ENCODE peak calls at places on chromosomes 11 and 22, in seven cellular contexts. F is IMR-90; J is H7; L is GM23338; S is heart left ventricle; Z is CD8-positive, alpha-beta T cell; I is choroid plexus epithelial cell. H is an unnamed sample.

GRCh38 chr11:68774188-68774585 is 22.9 kb upstream of the TESMIN start:
- DNase-seq in I (no peak), L (no peak), F (no peak), Z (no peak), S (no peak), J (no peak), H (no peak)

GRCh38 chr11:68439355-68440065 is 21.0 kb upstream of the PPP6R3 start:
- DNase-seq in S (no peak), F (no peak), Z (no peak), L (peak; percentile 30), J (peak; percentile 97), I (peak; percentile 37), H (no peak)

GRCh38 chr11:86749861-86750401 is 50.4 kb upstream of the PRSS23 start:
- DNase-seq in S (no peak), Z (no peak), L (no peak), I (no peak), J (no peak), F (no peak), H (no peak)

GRCh38 chr11:82978422-82979099 is 77.0 kb downstream of the DDIAS start:
- DNase-seq in F (peak; percentile 90), J (no peak), L (no peak), Z (no peak), I (peak; percentile 72), S (no peak), H (no peak)

GRCh38 chr11:5421811-5422210 is at the start of gene OR51Q1:
- DNase-seq in L (no peak), Z (no peak), F (no peak), J (no peak), I (no peak), S (no peak), H (no peak)

GRCh38 chr22:37953062-37953436 is 352 bp downstream of the C22orf23 start:
- DNase-seq in L (no peak), Z (no peak), S (no peak), F (no peak), I (no peak), J (peak; percentile 62), H (no peak)

GRCh38 chr22:48940266-48940987 is 887.2 kb downstream of the BRD1 start:
- DNase-seq in S (no peak), Z (no peak), J (peak; percentile 30), L (no peak), F (no peak), I (no peak), H (no peak)

GRCh38 chr11:121540627-121541026 is 87.9 kb upstream of the SORL1-AS1 start:
- DNase-seq in F (no peak), I (no peak), S (no peak), Z (no peak), L (no peak), J (no peak), H (no peak)

GRCh38 chr11:134742228-134742612 is 330.2 kb upstream of the B3GAT1 start:
- DNase-seq in S (no peak), I (peak; percentile 81), Z (no peak), J (no peak), L (no peak), F (peak; percentile 63), H (peak; percentile 96)

DNA sequence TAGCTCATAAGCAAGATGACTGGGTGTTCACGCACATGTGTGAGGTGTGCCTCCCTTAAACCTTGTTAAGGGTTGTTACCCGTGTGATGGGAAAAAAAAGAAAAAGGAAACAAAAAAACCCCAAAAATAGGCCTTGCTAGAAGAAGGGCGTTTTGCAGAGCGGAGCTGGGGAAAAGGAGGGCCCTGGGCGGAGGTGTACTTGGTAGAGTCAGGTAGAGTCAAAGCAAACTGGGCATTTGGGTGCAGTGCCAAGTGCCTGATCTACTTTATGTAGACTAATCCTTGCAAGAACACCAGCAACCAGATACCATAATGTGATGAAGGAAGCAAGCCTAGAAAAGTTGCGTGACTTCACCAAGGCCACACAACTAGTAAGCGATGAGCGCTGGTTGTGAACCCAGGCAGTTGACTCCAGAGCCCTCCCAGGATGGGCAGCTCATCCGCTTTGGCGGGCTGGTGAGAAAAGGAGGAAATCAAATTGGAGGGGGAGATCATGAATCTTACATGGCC is 1.2 kb upstream of the TIRAP start:
- DNase-seq in I (no peak), L (no peak), F (no peak), Z (no peak), J (no peak), S (no peak), H (no peak)
- H3K4me3 ChIP-seq in I (no peak overlapping the region), L (peak overlapping the region; percentile 74), F (no peak overlapping the region), Z (no peak overlapping the region), J (no peak overlapping the region), S (peak overlapping the region; percentile 66), H (no peak overlapping the region)

DNA sequence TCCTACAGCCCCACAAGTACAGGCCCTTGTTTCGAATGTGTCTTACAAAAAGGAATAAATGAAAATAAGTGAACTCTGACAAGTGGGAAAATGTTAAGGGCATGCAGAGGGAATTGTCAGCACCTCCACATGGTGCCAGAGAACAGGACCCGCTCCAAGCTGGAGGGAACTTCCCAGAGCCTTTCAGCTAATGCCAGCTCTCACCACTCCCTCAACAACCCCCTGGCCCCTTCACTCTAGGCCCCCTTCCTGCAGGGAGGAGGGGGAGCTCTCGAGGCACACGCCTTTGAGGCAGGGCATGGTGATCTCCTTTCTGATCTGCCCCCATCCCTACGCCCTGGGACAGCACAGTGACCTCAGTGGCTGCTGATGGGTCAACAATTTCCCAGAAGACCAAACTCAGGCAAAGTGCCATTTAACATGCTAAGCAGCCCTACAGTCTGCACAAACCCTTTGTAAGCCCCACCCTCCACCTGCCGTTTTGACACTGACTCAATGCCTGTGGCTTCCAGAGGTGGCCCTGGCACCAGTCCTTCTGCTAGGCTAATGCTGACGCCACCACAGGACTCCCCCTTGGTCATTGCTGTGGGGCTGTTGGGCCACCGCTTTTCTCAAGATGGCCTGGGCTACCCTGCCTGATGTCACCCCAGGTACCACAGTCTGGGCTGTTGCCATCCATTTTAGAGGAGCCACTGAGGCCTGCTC is 12.5 kb upstream of the CHST1 start:
- DNase-seq in S (no peak), L (no peak), F (no peak), J (no peak), I (no peak), Z (no peak), H (no peak)
- H3K4me3 ChIP-seq in S (no peak overlapping the region), L (no peak overlapping the region), F (no peak overlapping the region), J (no peak overlapping the region), I (no peak overlapping the region), Z (no peak overlapping the region), H (no peak overlapping the region)

GRCh38 chr22:50701428-50702154 is 29.0 kb downstream of the SHANK3 start:
- DNase-seq in F (no peak), J (no peak), L (no peak), S (peak; percentile 10), Z (no peak), I (no peak), H (no peak)

GRCh38 chr22:50703726-50704509 is 31.3 kb downstream of the SHANK3 start:
- DNase-seq in L (no peak), F (no peak), I (no peak), S (peak; percentile 16), Z (no peak), J (no peak), H (no peak)

GRCh38 chr22:50702261-50702671 is 29.6 kb downstream of the SHANK3 start:
- DNase-seq in I (no peak), Z (no peak), J (no peak), F (no peak), L (no peak), S (peak; percentile 13), H (peak; percentile 73)

GRCh38 chr22:50704510-50705218 is 32.0 kb downstream of the SHANK3 start:
- DNase-seq in I (no peak), L (no peak), F (no peak), J (peak; percentile 63), S (peak; percentile 19), Z (no peak), H (no peak)

GRCh38 chr22:50702821-50703725 is 30.4 kb downstream of the SHANK3 start:
- DNase-seq in I (no peak), J (no peak), Z (no peak), F (no peak), L (no peak), S (peak; percentile 12), H (no peak)
- H3K4me3 ChIP-seq in I (no peak overlapping the region), J (no peak overlapping the region), Z (no peak overlapping the region), F (no peak overlapping the region), L (no peak overlapping the region), S (no peak overlapping the region), H (no peak overlapping the region)

DNA sequence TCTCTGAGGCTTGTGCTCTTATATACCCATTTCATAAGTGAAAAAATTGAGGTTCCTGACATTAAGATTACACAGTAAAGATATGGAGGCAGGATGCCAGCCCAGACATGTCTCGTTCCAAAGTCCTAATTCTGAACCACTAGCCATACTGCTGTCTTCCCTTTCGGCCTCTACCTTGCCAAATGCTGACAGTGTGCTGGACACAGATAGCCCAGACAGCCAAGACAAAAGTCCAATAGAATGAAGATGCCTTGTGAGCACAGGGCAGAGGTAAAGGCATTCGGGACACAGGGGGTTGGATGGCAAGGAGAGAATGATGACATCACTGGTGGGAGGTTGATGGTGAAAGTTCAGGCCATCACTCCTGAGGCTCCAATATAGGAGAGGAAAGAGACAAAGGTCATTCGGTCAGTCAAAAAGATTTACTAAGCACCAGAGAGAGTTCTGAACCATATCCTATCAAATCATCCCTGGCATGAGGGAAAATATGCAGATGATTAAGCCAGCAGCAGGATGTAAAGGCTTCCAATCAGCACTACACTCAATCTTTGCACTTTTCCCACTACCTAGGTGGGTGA is 174.0 kb upstream of the MTMR2 start:
- DNase-seq in F (peak; percentile 36), L (no peak), J (no peak), I (no peak), S (no peak), Z (no peak), H (no peak)
- H3K4me3 ChIP-seq in F (no peak overlapping the region), L (no peak overlapping the region), J (no peak overlapping the region), I (no peak overlapping the region), S (no peak overlapping the region), Z (no peak overlapping the region), H (no peak overlapping the region)

DNA sequence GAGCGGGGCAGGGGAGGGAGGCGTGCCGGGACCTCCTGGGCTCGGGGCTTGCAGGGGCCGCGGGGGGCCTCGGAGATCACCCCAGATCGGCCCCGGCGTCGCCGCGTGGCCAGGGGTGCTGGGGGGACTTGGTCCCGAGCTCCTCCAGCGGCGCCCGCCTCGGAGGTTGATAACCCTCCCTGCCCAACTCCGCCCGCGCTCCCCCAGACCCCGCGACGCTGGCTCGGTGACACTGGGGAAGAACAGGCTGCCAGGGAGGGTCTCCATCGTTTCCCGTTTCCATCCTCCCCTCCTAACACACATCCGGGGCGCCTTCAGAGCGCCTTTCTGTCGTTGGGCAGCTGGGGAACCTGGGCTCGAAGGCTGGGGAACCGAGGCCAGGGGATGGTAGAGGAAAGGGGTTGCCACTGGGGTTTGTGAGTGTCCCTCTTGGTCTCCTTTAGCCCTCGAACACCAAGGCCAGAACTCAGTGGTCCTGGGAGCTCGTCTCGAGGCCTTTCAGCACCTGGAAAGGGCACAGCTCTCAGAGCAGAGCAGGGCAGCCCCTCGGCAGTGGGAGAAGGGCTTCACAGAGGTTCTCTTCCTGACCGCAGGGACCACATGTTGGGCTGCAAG is 431 bp downstream of the SLC37A2 start:
- DNase-seq in S (no peak), F (no peak), I (no peak), L (peak; percentile 74), Z (no peak), J (peak; percentile 75), H (no peak)
- H3K4me3 ChIP-seq in S (peak overlapping the region; percentile 73), F (peak overlapping the region; percentile 75), I (peak overlapping the region; percentile 65), L (peak overlapping the region; percentile 90), Z (peak overlapping the region; percentile 51), J (peak overlapping the region; percentile 70), H (no peak overlapping the region)

GRCh38 chr11:111575748-111576147 is 26.5 kb upstream of the SIK2 start:
- DNase-seq in I (no peak), J (no peak), Z (no peak), L (no peak), S (no peak), F (no peak), H (no peak)
- H3K4me3 ChIP-seq in I (no peak overlapping the region), J (no peak overlapping the region), Z (no peak overlapping the region), L (no peak overlapping the region), S (no peak overlapping the region), F (no peak overlapping the region), H (no peak overlapping the region)

GRCh38 chr11:11998091-11998781 is 10.2 kb downstream of the DKK3 start:
- DNase-seq in S (no peak), Z (no peak), F (peak; percentile 95), I (peak; percentile 88), L (no peak), J (no peak), H (no peak)
- H3K4me3 ChIP-seq in S (no peak overlapping the region), Z (no peak overlapping the region), F (peak overlapping the region; percentile 13), I (peak overlapping the region; percentile 31), L (no peak overlapping the region), J (no peak overlapping the region), H (no peak overlapping the region)

H was measured in Jurkat, Clone E6-1.